ENCODE peak calls at places on chromosome 3, in nine cellular contexts. E is posterior vena cava; X is cardiac muscle cell; A is NCI-H774; I is hypothalamus; O is skeletal muscle cell; Z is stimulated activated CD4-positive, alpha-beta T cell treated with anti-CD3 and anti-CD28 coated beads, Interleukin-1b, Interleukin-23, amount 100 ng/mL, for 4 hours; H is GM23338; J is activated naive CD4-positive, alpha-beta T cell treated with anti-CD3 and anti-CD28 coated beads, Interleukin-2, amount 10 ng/mL, durations not matched to agents 7 days and 5 days. C is an unnamed sample.
A peak's percentile ranks its signal among the peaks of the same experiment; 100 is the strongest.

GRCh38 chr3:14791343-14791945 is 27.3 kb upstream of the FGD5 start:
- DNase-seq in E (peak; percentile 87), X (peak; percentile 80), A (peak; percentile 12), I (no peak), O (no peak), Z (peak; percentile 8), H (peak; percentile 91), J (peak; percentile 85), C (peak; percentile 70)

GRCh38 chr3:67529915-67530314 is 124.5 kb downstream of the SUCLG2 start:
- DNase-seq in E (no peak), X (no peak), A (no peak), I (no peak), O (no peak), Z (no peak), H (no peak), J (no peak), C (no peak)

GRCh38 chr3:30696403-30696819 is 90.0 kb downstream of the TGFBR2 start:
- DNase-seq in E (no peak), X (peak; percentile 3), A (no peak), I (peak; percentile 38), O (no peak), Z (no peak), H (no peak), J (no peak), C (no peak)

GRCh38 chr3:193400304-193400703 is 21.8 kb upstream of the ATP13A5 start:
- DNase-seq in E (no peak), X (no peak), A (no peak), I (peak; percentile 6), O (no peak), Z (no peak), H (no peak), J (no peak), C (no peak)

GRCh38 chr3:29065211-29065785 is 215.6 kb upstream of the RBMS3 start:
- DNase-seq in E (peak; percentile 85), X (peak; percentile 79), A (peak; percentile 74), I (peak; percentile 46), O (peak; percentile 97), Z (no peak), H (peak; percentile 83), J (no peak), C (no peak)

GRCh38 chr3:9747267-9747666 is 2.5 kb upstream of the OGG1 start:
- DNase-seq in E (no peak), X (no peak), A (no peak), I (no peak), O (peak; percentile 14), Z (no peak), H (no peak), J (no peak), C (no peak)

GRCh38 chr3:11637901-11638668 is 5.6 kb downstream of the VGLL4 start:
- DNase-seq in E (no peak), X (no peak), A (no peak), I (no peak), O (no peak), Z (no peak), H (no peak), J (no peak), C (no peak)

GRCh38 chr3:104126463-104126862 is 1240.2 kb upstream of the ALCAM start:
- DNase-seq in E (no peak), X (no peak), A (no peak), I (no peak), O (no peak), Z (no peak), H (no peak), J (no peak), C (no peak)

GRCh38 chr3:126621171-126621570 is 33.8 kb downstream of the TXNRD3 start:
- DNase-seq in E (no peak), X (peak; percentile 56), A (no peak), I (no peak), O (peak; percentile 45), Z (no peak), H (no peak), J (no peak), C (no peak)

GRCh38 chr3:79380581-79380980 is 387.2 kb downstream of the ROBO1 start:
- DNase-seq in E (no peak), X (no peak), A (no peak), I (no peak), O (no peak), Z (no peak), H (no peak), J (no peak), C (no peak)

GRCh38 chr3:99686955-99687612 is 48.7 kb downstream of the COL8A1 start:
- DNase-seq in E (peak; percentile 86), X (peak; percentile 64), A (peak; percentile 3), I (no peak), O (peak; percentile 48), Z (peak; percentile 12), H (peak; percentile 76), J (peak; percentile 62), C (peak; percentile 52)

GRCh38 chr3:11172136-11172670 is 17.9 kb downstream of the HRH1 start:
- DNase-seq in E (no peak), X (no peak), A (no peak), I (no peak), O (no peak), Z (no peak), H (no peak), J (no peak), C (no peak)

GRCh38 chr3:16890605-16891333 is 6.0 kb downstream of the PLCL2 start:
- DNase-seq in E (no peak), X (peak; percentile 48), A (no peak), I (no peak), O (no peak), Z (no peak), H (no peak), J (no peak), C (no peak)

GRCh38 chr3:114649331-114649730 is 355.5 kb downstream of the TIGIT start:
- DNase-seq in E (no peak), X (no peak), A (no peak), I (no peak), O (no peak), Z (no peak), H (no peak), J (no peak), C (no peak)

GRCh38 chr3:193702967-193703366 is 110.0 kb downstream of the OPA1 start:
- DNase-seq in E (no peak), X (no peak), A (no peak), I (no peak), O (peak; percentile 8), Z (no peak), H (no peak), J (no peak), C (no peak)

GRCh38 chr3:43214616-43215015 is 71.7 kb upstream of the SNRK start:
- DNase-seq in E (no peak), X (no peak), A (no peak), I (no peak), O (no peak), Z (no peak), H (no peak), J (no peak), C (no peak)

GRCh38 chr3:158101330-158102218 is 4.6 kb downstream of the SHOX2 start:
- DNase-seq in E (no peak), X (no peak), A (no peak), I (no peak), O (no peak), Z (no peak), H (no peak), J (no peak), C (no peak)

GRCh38 chr3:168863561-168863960 is 767.8 kb upstream of the GOLIM4 start:
- DNase-seq in E (no peak), X (no peak), A (no peak), I (no peak), O (no peak), Z (no peak), H (no peak), J (no peak), C (no peak)

GRCh38 chr3:172204716-172205115 is 165.3 kb downstream of the FNDC3B start:
- DNase-seq in E (no peak), X (no peak), A (no peak), I (no peak), O (no peak), Z (no peak), H (no peak), J (no peak), C (no peak)

GRCh38 chr3:123156276-123156995 is 45.3 kb upstream of the SEC22A start:
- DNase-seq in E (no peak), X (no peak), A (no peak), I (no peak), O (no peak), Z (no peak), H (no peak), J (no peak), C (no peak)

GRCh38 chr3:8793242-8793641 is 23.8 kb upstream of the OXTR start:
- DNase-seq in E (no peak), X (no peak), A (no peak), I (no peak), O (no peak), Z (no peak), H (no peak), J (no peak), C (no peak)

GRCh38 chr3:39850707-39851014 is 41.3 kb downstream of the MYRIP start:
- DNase-seq in E (no peak), X (no peak), A (peak; percentile 5), I (no peak), O (no peak), Z (no peak), H (no peak), J (no peak), C (no peak)

GRCh38 chr3:100317928-100318327 is 16.6 kb upstream of the NIT2 start:
- DNase-seq in E (no peak), X (no peak), A (no peak), I (no peak), O (no peak), Z (no peak), H (no peak), J (no peak), C (peak; percentile 48)

GRCh38 chr3:18335202-18335601 is 89.9 kb downstream of the SATB1 start:
- DNase-seq in E (no peak), X (no peak), A (no peak), I (no peak), O (no peak), Z (no peak), H (no peak), J (no peak), C (no peak)

GRCh38 chr3:106769045-106769444 is 608.2 kb upstream of the CCDC54 start:
- DNase-seq in E (no peak), X (no peak), A (no peak), I (no peak), O (no peak), Z (no peak), H (no peak), J (no peak), C (no peak)

GRCh38 chr3:42705962-42706585 is 3.5 kb upstream of the HHATL start:
- DNase-seq in E (no peak), X (no peak), A (no peak), I (no peak), O (no peak), Z (no peak), H (no peak), J (peak; percentile 6), C (no peak)

GRCh38 chr3:139937674-139938279 is 2.8 kb downstream of the CLSTN2 start:
- DNase-seq in E (no peak), X (peak; percentile 47), A (peak; percentile 26), I (no peak), O (no peak), Z (no peak), H (peak; percentile 57), J (peak; percentile 26), C (peak; percentile 61)

GRCh38 chr3:34206996-34207395 is 408.6 kb downstream of the PDCD6IP start:
- DNase-seq in E (no peak), X (no peak), A (no peak), I (no peak), O (peak; percentile 75), Z (no peak), H (no peak), J (no peak), C (no peak)

GRCh38 chr3:139935071-139935865 is at the start of gene CLSTN2:
- DNase-seq in E (peak; percentile 91), X (peak; percentile 92), A (peak; percentile 74), I (peak; percentile 54), O (no peak), Z (no peak), H (peak; percentile 79), J (peak; percentile 32), C (peak; percentile 43)

GRCh38 chr3:67109651-67110204 is 111.6 kb downstream of the KBTBD8 start:
- DNase-seq in E (no peak), X (peak; percentile 59), A (no peak), I (no peak), O (peak; percentile 31), Z (no peak), H (peak; percentile 87), J (no peak), C (peak; percentile 5)

GRCh38 chr3:169389211-169389924 is 274.1 kb downstream of the MECOM start:
- DNase-seq in E (no peak), X (no peak), A (no peak), I (no peak), O (no peak), Z (no peak), H (no peak), J (no peak), C (no peak)

C was measured in GM20000.